ENCODE peak calls at places on chromosome 2, in eight cellular contexts. P is NCI-H510A; N is Ammon's horn; S is A549; D is CD4-positive, alpha-beta T cell; L is NCI-H460; O is endothelial cell; B is A172. I is an unnamed sample.

GRCh38 chr2:30269771-30270145 is 38.4 kb downstream of the LBH start:
- DNase-seq in S (no peak), D (no peak), P (no peak), L (no peak), B (no peak), N (no peak), O (no peak), I (no peak)

GRCh38 chr2:47031909-47032668 is 116.5 kb upstream of the MCFD2 start:
- DNase-seq in B (no peak), S (no peak), D (no peak), O (no peak), L (no peak), N (no peak), P (no peak), I (no peak)

GRCh38 chr2:893311-893710 is 57.3 kb upstream of the SNTG2 start:
- DNase-seq in B (peak), O (no peak), P (no peak), L (peak), D (no peak), N (no peak), S (no peak), I (no peak)

GRCh38 chr2:159506764-159507406 is 109.5 kb downstream of the BAZ2B start:
- DNase-seq in L (no peak), N (no peak), B (peak), P (no peak), O (no peak), D (no peak), S (no peak), I (no peak)

GRCh38 chr2:85255813-85256581 is 71.8 kb downstream of the TGOLN2 start:
- DNase-seq in B (no peak), N (no peak), P (no peak), D (no peak), O (peak), S (no peak), L (no peak), I (no peak)

GRCh38 chr2:17043173-17043572 is 377.5 kb upstream of the CYRIA start:
- DNase-seq in P (no peak), O (no peak), B (peak), D (no peak), L (no peak), S (no peak), N (no peak), I (no peak)

GRCh38 chr2:210681481-210681880 is 125.1 kb downstream of the CPS1 start:
- DNase-seq in O (no peak), B (no peak), L (no peak), P (peak), S (no peak), D (no peak), N (no peak), I (no peak)

GRCh38 chr2:218807626-218808025 is 24.0 kb downstream of the PRKAG3 start:
- DNase-seq in D (no peak), P (no peak), O (no peak), S (no peak), N (no peak), B (peak), L (no peak), I (no peak)

GRCh38 chr2:118854507-118855300 is 7.3 kb upstream of the EN1 start:
- DNase-seq in O (peak), D (no peak), B (no peak), P (no peak), S (no peak), L (no peak), N (no peak), I (no peak)

GRCh38 chr2:27185331-27186026 is 26.4 kb upstream of the ATRAID start:
- DNase-seq in D (no peak), B (peak), O (no peak), L (no peak), N (peak), S (no peak), P (no peak), I (peak)

GRCh38 chr2:109000654-109001600 is 11.9 kb upstream of the EDAR start:
- DNase-seq in N (no peak), B (no peak), S (no peak), D (no peak), P (no peak), O (no peak), L (no peak), I (peak)

GRCh38 chr2:13056259-13056843 is 339.6 kb downstream of the TRIB2 start:
- DNase-seq in S (no peak), P (no peak), L (peak), O (no peak), B (peak), D (no peak), N (peak), I (peak)

GRCh38 chr2:47189635-47190034 is 34.5 kb upstream of the STPG4 start:
- DNase-seq in P (no peak), S (no peak), D (no peak), N (no peak), O (no peak), L (no peak), B (peak), I (no peak)

GRCh38 chr2:22880161-22880560 is 504.8 kb upstream of the KLHL29 start:
- DNase-seq in P (no peak), O (no peak), B (no peak), D (no peak), L (no peak), S (no peak), N (no peak), I (no peak)

GRCh38 chr2:86194751-86195054 is 559 bp downstream of the IMMT start:
- DNase-seq in P (no peak), B (no peak), O (no peak), N (peak), D (no peak), L (no peak), S (no peak), I (no peak)

GRCh38 chr2:69742170-69742952 is 427 bp downstream of the ANXA4 start:
- DNase-seq in L (no peak), S (no peak), D (no peak), B (peak), O (no peak), N (no peak), P (no peak), I (peak)

GRCh38 chr2:9950521-9951271 is 797 bp upstream of the GRHL1 start:
- DNase-seq in P (peak), S (peak), O (peak), N (no peak), B (no peak), L (no peak), D (no peak), I (no peak)

GRCh38 chr2:120958623-120959366 is 223.1 kb downstream of the GLI2 start:
- DNase-seq in D (no peak), B (no peak), S (no peak), P (no peak), O (peak), N (no peak), L (no peak), I (peak)

GRCh38 chr2:196481323-196481695 is 158.2 kb upstream of the CCDC150 start:
- DNase-seq in B (no peak), S (no peak), L (no peak), O (no peak), D (no peak), P (no peak), N (no peak), I (no peak)

GRCh38 chr2:74025971-74026612 is 41.4 kb downstream of the TET3 start:
- DNase-seq in O (no peak), N (no peak), L (no peak), D (no peak), B (no peak), P (no peak), S (no peak), I (peak)

I was measured in OCI-M1.